ENCODE peak calls at places on chromosome 1, in seven cellular contexts. One of them, this sample, is unnamed.
A peak's percentile ranks its signal among the peaks of the same experiment; 100 is the strongest.

GRCh38 chr1:22872971-22873664 is 99.5 kb downstream of the LACTBL1 start:
- DNase-seq in upper lobe of right lung: no peak
- DNase-seq in psoas muscle: no peak
- DNase-seq in adipocyte: no peak
- DNase-seq in fibroblast of lung: no peak
- DNase-seq in adrenal gland: no peak
- DNase-seq in A549: no peak
- DNase-seq in this sample: no peak

GRCh38 chr1:93522721-93523120 is 74.8 kb downstream of the FNBP1L start:
- DNase-seq in upper lobe of right lung: no peak
- DNase-seq in psoas muscle: no peak
- DNase-seq in adipocyte: no peak
- DNase-seq in fibroblast of lung: no peak
- DNase-seq in adrenal gland: no peak
- DNase-seq in A549: no peak
- DNase-seq in this sample: no peak

GRCh38 chr1:86263101-86263500 is 106.5 kb upstream of the COL24A1 start:
- DNase-seq in upper lobe of right lung: no peak
- DNase-seq in psoas muscle: no peak
- DNase-seq in adipocyte: no peak
- DNase-seq in fibroblast of lung: no peak
- DNase-seq in adrenal gland: no peak
- DNase-seq in A549: no peak
- DNase-seq in this sample: no peak

GRCh38 chr1:221692643-221693042 is 49.2 kb downstream of the DUSP10 start:
- DNase-seq in upper lobe of right lung: no peak
- DNase-seq in psoas muscle: no peak
- DNase-seq in adipocyte: no peak
- DNase-seq in fibroblast of lung: no peak
- DNase-seq in adrenal gland: no peak
- DNase-seq in A549: no peak
- DNase-seq in this sample: no peak

GRCh38 chr1:150548632-150549495 is at the start of gene ADAMTSL4:
- DNase-seq in upper lobe of right lung: peak; percentile 88
- DNase-seq in psoas muscle: peak; percentile 75
- DNase-seq in adipocyte: peak; percentile 91
- DNase-seq in fibroblast of lung: peak; percentile 80
- DNase-seq in adrenal gland: peak; percentile 81
- DNase-seq in A549: peak; percentile 80
- DNase-seq in this sample: peak; percentile 67

GRCh38 chr1:207021876-207022596 is 10.5 kb downstream of the C1orf116 start:
- DNase-seq in upper lobe of right lung: no peak
- DNase-seq in psoas muscle: no peak
- DNase-seq in adipocyte: no peak
- DNase-seq in fibroblast of lung: no peak
- DNase-seq in adrenal gland: no peak
- DNase-seq in A549: no peak
- DNase-seq in this sample: no peak

GRCh38 chr1:20061866-20062265 is 8.1 kb upstream of the PLA2G5 start:
- DNase-seq in upper lobe of right lung: no peak
- DNase-seq in psoas muscle: no peak
- DNase-seq in adipocyte: no peak
- DNase-seq in fibroblast of lung: peak; percentile 22
- DNase-seq in adrenal gland: no peak
- DNase-seq in A549: no peak
- DNase-seq in this sample: no peak

GRCh38 chr1:159828176-159828575 is 1.5 kb downstream of the SLAMF8 start:
- DNase-seq in upper lobe of right lung: no peak
- DNase-seq in psoas muscle: no peak
- DNase-seq in adipocyte: no peak
- DNase-seq in fibroblast of lung: no peak
- DNase-seq in adrenal gland: no peak
- DNase-seq in A549: no peak
- DNase-seq in this sample: no peak

GRCh38 chr1:207499573-207499972 is 3.6 kb downstream of the CR1 start:
- DNase-seq in upper lobe of right lung: peak; percentile 66
- DNase-seq in psoas muscle: peak; percentile 57
- DNase-seq in adipocyte: peak; percentile 81
- DNase-seq in fibroblast of lung: peak; percentile 44
- DNase-seq in adrenal gland: peak; percentile 86
- DNase-seq in A549: peak; percentile 69
- DNase-seq in this sample: peak; percentile 78

GRCh38 chr1:59604191-59604590 is 210.6 kb upstream of the HOOK1 start:
- DNase-seq in upper lobe of right lung: no peak
- DNase-seq in psoas muscle: no peak
- DNase-seq in adipocyte: peak; percentile 44
- DNase-seq in fibroblast of lung: peak; percentile 46
- DNase-seq in adrenal gland: no peak
- DNase-seq in A549: no peak
- DNase-seq in this sample: no peak

GRCh38 chr1:230156536-230156935 is 89.5 kb downstream of the GALNT2 start:
- DNase-seq in upper lobe of right lung: no peak
- DNase-seq in psoas muscle: no peak
- DNase-seq in adipocyte: no peak
- DNase-seq in fibroblast of lung: no peak
- DNase-seq in adrenal gland: peak; percentile 24
- DNase-seq in A549: no peak
- DNase-seq in this sample: no peak

GRCh38 chr1:212655668-212656440 is 43.8 kb downstream of the BATF3 start:
- DNase-seq in upper lobe of right lung: no peak
- DNase-seq in psoas muscle: no peak
- DNase-seq in adipocyte: peak; percentile 80
- DNase-seq in fibroblast of lung: peak; percentile 45
- DNase-seq in adrenal gland: no peak
- DNase-seq in A549: no peak
- DNase-seq in this sample: no peak

GRCh38 chr1:38244218-38244617 is 197.6 kb upstream of the POU3F1 start:
- DNase-seq in upper lobe of right lung: no peak
- DNase-seq in psoas muscle: no peak
- DNase-seq in adipocyte: no peak
- DNase-seq in fibroblast of lung: no peak
- DNase-seq in adrenal gland: no peak
- DNase-seq in A549: no peak
- DNase-seq in this sample: no peak

GRCh38 chr1:216456682-216457081 is 33.4 kb upstream of the USH2A start:
- DNase-seq in upper lobe of right lung: no peak
- DNase-seq in psoas muscle: no peak
- DNase-seq in adipocyte: peak; percentile 85
- DNase-seq in fibroblast of lung: peak; percentile 87
- DNase-seq in adrenal gland: peak; percentile 56
- DNase-seq in A549: no peak
- DNase-seq in this sample: peak; percentile 28

GRCh38 chr1:109768700-109769325 is 5.1 kb upstream of the EPS8L3 start:
- DNase-seq in upper lobe of right lung: peak; percentile 37
- DNase-seq in psoas muscle: no peak
- DNase-seq in adipocyte: no peak
- DNase-seq in fibroblast of lung: no peak
- DNase-seq in adrenal gland: no peak
- DNase-seq in A549: no peak
- DNase-seq in this sample: no peak

GRCh38 chr1:24964811-24965570 is 34.9 kb upstream of the RUNX3 start:
- DNase-seq in upper lobe of right lung: peak; percentile 77
- DNase-seq in psoas muscle: peak; percentile 34
- DNase-seq in adipocyte: no peak
- DNase-seq in fibroblast of lung: peak; percentile 94
- DNase-seq in adrenal gland: peak; percentile 59
- DNase-seq in A549: no peak
- DNase-seq in this sample: no peak

GRCh38 chr1:8419172-8419571 is 101.3 kb downstream of the SLC45A1 start:
- DNase-seq in upper lobe of right lung: no peak
- DNase-seq in psoas muscle: no peak
- DNase-seq in adipocyte: peak; percentile 24
- DNase-seq in fibroblast of lung: no peak
- DNase-seq in adrenal gland: no peak
- DNase-seq in A549: no peak
- DNase-seq in this sample: peak; percentile 71

GRCh38 chr1:186738896-186739295 is 58.7 kb upstream of the PTGS2 start:
- DNase-seq in upper lobe of right lung: no peak
- DNase-seq in psoas muscle: no peak
- DNase-seq in adipocyte: no peak
- DNase-seq in fibroblast of lung: no peak
- DNase-seq in adrenal gland: no peak
- DNase-seq in A549: no peak
- DNase-seq in this sample: no peak

GRCh38 chr1:12161662-12162458 is 4.9 kb upstream of the TNFRSF1B start:
- DNase-seq in upper lobe of right lung: peak; percentile 89
- DNase-seq in psoas muscle: peak; percentile 86
- DNase-seq in adipocyte: peak; percentile 83
- DNase-seq in fibroblast of lung: peak; percentile 90
- DNase-seq in adrenal gland: peak; percentile 96
- DNase-seq in A549: peak; percentile 46
- DNase-seq in this sample: peak; percentile 44

GRCh38 chr1:59673575-59674467 is 140.9 kb upstream of the HOOK1 start:
- DNase-seq in upper lobe of right lung: peak; percentile 89
- DNase-seq in psoas muscle: peak; percentile 28
- DNase-seq in adipocyte: no peak
- DNase-seq in fibroblast of lung: no peak
- DNase-seq in adrenal gland: no peak
- DNase-seq in A549: no peak
- DNase-seq in this sample: no peak

GRCh38 chr1:50106095-50106761 is 2.5 kb upstream of the ELAVL4 start:
- DNase-seq in upper lobe of right lung: no peak
- DNase-seq in psoas muscle: no peak
- DNase-seq in adipocyte: no peak
- DNase-seq in fibroblast of lung: no peak
- DNase-seq in adrenal gland: peak; percentile 66
- DNase-seq in A549: no peak
- DNase-seq in this sample: no peak

GRCh38 chr1:65255088-65256050 is 54.0 kb upstream of the DNAJC6 start:
- DNase-seq in upper lobe of right lung: no peak
- DNase-seq in psoas muscle: no peak
- DNase-seq in adipocyte: peak; percentile 55
- DNase-seq in fibroblast of lung: peak; percentile 16
- DNase-seq in adrenal gland: no peak
- DNase-seq in A549: no peak
- DNase-seq in this sample: no peak

GRCh38 chr1:35539073-35539823 is 18.0 kb downstream of the KIAA0319L start:
- DNase-seq in upper lobe of right lung: no peak
- DNase-seq in psoas muscle: no peak
- DNase-seq in adipocyte: peak; percentile 56
- DNase-seq in fibroblast of lung: peak; percentile 53
- DNase-seq in adrenal gland: no peak
- DNase-seq in A549: no peak
- DNase-seq in this sample: no peak

GRCh38 chr1:41151846-41152245 is 90.3 kb downstream of the SCMH1 start:
- DNase-seq in upper lobe of right lung: no peak
- DNase-seq in psoas muscle: no peak
- DNase-seq in adipocyte: no peak
- DNase-seq in fibroblast of lung: peak; percentile 57
- DNase-seq in adrenal gland: no peak
- DNase-seq in A549: no peak
- DNase-seq in this sample: no peak
- H3K4me1 ChIP-seq in upper lobe of right lung: peaks cover 10% of the 10 kb centered on the region
- H3K4me1 ChIP-seq in psoas muscle: peaks cover 3% of the 10 kb centered on the region
- H3K4me1 ChIP-seq in adipocyte: peaks cover 31% of the 10 kb centered on the region
- H3K4me1 ChIP-seq in fibroblast of lung: peaks cover 16% of the 10 kb centered on the region
- H3K4me1 ChIP-seq in adrenal gland: peaks cover 27% of the 10 kb centered on the region
- H3K4me1 ChIP-seq in A549: peaks cover 70% of the 10 kb centered on the region
- H3K4me1 ChIP-seq in this sample: peaks cover 13% of the 10 kb centered on the region

GRCh38 chr1:30751830-30752650 is 5.5 kb downstream of the LAPTM5 start:
- DNase-seq in upper lobe of right lung: no peak
- DNase-seq in psoas muscle: no peak
- DNase-seq in adipocyte: no peak
- DNase-seq in fibroblast of lung: no peak
- DNase-seq in adrenal gland: no peak
- DNase-seq in A549: no peak
- DNase-seq in this sample: no peak
- H3K4me3 ChIP-seq in upper lobe of right lung: no peak overlapping the region
- H3K4me3 ChIP-seq in psoas muscle: no peak overlapping the region
- H3K4me3 ChIP-seq in adipocyte: no peak overlapping the region
- H3K4me3 ChIP-seq in fibroblast of lung: no peak overlapping the region
- H3K4me3 ChIP-seq in adrenal gland: no peak overlapping the region
- H3K4me3 ChIP-seq in A549: no peak overlapping the region
- H3K4me3 ChIP-seq in this sample: no peak overlapping the region

GRCh38 chr1:239225396-239225795 is 161.0 kb upstream of the CHRM3 start:
- DNase-seq in upper lobe of right lung: no peak
- DNase-seq in psoas muscle: no peak
- DNase-seq in adipocyte: no peak
- DNase-seq in fibroblast of lung: no peak
- DNase-seq in adrenal gland: no peak
- DNase-seq in A549: no peak
- DNase-seq in this sample: no peak

GRCh38 chr1:239224100-239224499 is 162.3 kb upstream of the CHRM3 start:
- DNase-seq in upper lobe of right lung: no peak
- DNase-seq in psoas muscle: no peak
- DNase-seq in adipocyte: no peak
- DNase-seq in fibroblast of lung: no peak
- DNase-seq in adrenal gland: no peak
- DNase-seq in A549: no peak
- DNase-seq in this sample: no peak

GRCh38 chr1:239219679-239220078 is 166.7 kb upstream of the CHRM3 start:
- DNase-seq in upper lobe of right lung: no peak
- DNase-seq in psoas muscle: no peak
- DNase-seq in adipocyte: no peak
- DNase-seq in fibroblast of lung: no peak
- DNase-seq in adrenal gland: no peak
- DNase-seq in A549: no peak
- DNase-seq in this sample: no peak

GRCh38 chr1:239221656-239222055 is 164.7 kb upstream of the CHRM3 start:
- DNase-seq in upper lobe of right lung: no peak
- DNase-seq in psoas muscle: no peak
- DNase-seq in adipocyte: no peak
- DNase-seq in fibroblast of lung: no peak
- DNase-seq in adrenal gland: no peak
- DNase-seq in A549: no peak
- DNase-seq in this sample: no peak

DNA sequence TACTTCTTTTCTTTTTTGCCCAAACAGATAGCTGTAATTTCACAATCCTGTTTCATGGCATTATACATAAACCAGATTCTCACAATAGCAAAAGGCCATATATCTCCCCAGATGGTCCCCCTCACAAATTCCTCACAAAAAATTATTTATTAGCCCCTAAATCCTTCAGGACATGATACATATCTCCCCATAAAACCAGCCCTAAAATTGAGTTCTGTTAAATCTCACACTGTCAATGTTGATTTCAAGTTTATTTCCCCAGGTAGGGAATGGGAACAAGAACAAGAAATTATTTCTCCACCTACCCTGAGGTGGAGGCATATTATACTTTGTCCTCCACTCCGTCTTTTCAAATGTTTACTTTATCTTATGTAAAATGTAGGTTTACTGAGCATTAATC is 163.4 kb upstream of the CHRM3 start:
- DNase-seq in upper lobe of right lung: no peak
- DNase-seq in psoas muscle: no peak
- DNase-seq in adipocyte: no peak
- DNase-seq in fibroblast of lung: no peak
- DNase-seq in adrenal gland: no peak
- DNase-seq in A549: no peak
- DNase-seq in this sample: no peak
- H3K9me3 ChIP-seq in upper lobe of right lung: no peaks in the 10 kb centered on the region
- H3K9me3 ChIP-seq in psoas muscle: peaks cover 14% of the 10 kb centered on the region
- H3K9me3 ChIP-seq in adipocyte: peaks cover 45% of the 10 kb centered on the region
- H3K9me3 ChIP-seq in fibroblast of lung: no peaks in the 10 kb centered on the region
- H3K9me3 ChIP-seq in adrenal gland: no peaks in the 10 kb centered on the region
- H3K9me3 ChIP-seq in A549: peaks cover 30% of the 10 kb centered on the region
- H3K9me3 ChIP-seq in this sample: no peaks in the 10 kb centered on the region

DNA sequence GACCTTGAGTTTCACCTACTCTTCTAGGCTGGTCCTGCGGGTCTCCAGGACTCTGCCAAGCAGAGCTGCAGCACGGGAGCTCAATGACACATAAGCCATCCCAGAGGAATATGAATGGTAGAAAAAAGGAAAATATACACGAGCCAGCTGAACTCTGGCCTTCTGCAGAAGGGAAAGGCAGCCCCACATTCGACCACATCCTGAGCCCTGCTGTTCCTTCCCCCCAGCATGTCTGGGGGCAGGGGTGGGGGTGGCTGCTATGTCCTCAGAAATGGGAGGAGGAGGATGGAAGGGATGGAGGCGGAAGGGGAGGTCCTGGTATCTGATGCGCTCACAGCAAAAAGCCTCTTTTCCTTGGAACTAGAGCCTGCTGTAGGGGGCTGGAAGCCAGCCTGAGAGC is 12.1 kb upstream of the KDF1 start:
- DNase-seq in upper lobe of right lung: no peak
- DNase-seq in psoas muscle: no peak
- DNase-seq in adipocyte: no peak
- DNase-seq in fibroblast of lung: no peak
- DNase-seq in adrenal gland: no peak
- DNase-seq in A549: no peak
- DNase-seq in this sample: no peak
- H3K4me1 ChIP-seq in upper lobe of right lung: no peaks in the 10 kb centered on the region
- H3K4me1 ChIP-seq in psoas muscle: no peaks in the 10 kb centered on the region
- H3K4me1 ChIP-seq in adipocyte: peaks cover 10% of the 10 kb centered on the region
- H3K4me1 ChIP-seq in fibroblast of lung: no peaks in the 10 kb centered on the region
- H3K4me1 ChIP-seq in adrenal gland: no peaks in the 10 kb centered on the region
- H3K4me1 ChIP-seq in A549: peaks cover 28% of the 10 kb centered on the region
- H3K4me1 ChIP-seq in this sample: no peaks in the 10 kb centered on the region